ENCODE peak calls at places on chromosomes 7 and 10, in nine cellular contexts. C, P, D, X, G, Y, J, H and W are unnamed samples.

GRCh38 chr10:119643306-119644214 is 7.6 kb upstream of the BAG3 start:
- DNase-seq in C (no peak), P (no peak), D (no peak), X (no peak), G (no peak), Y (no peak), J (no peak), H (no peak), W (no peak)

GRCh38 chr7:147279951-147280350 is 1163.3 kb downstream of the CNTNAP2 start:
- DNase-seq in C (no peak), P (no peak), D (no peak), X (no peak), G (no peak), Y (no peak), J (no peak), H (no peak), W (no peak)

GRCh38 chr10:46264737-46265368 is 21.9 kb upstream of the ANTXRL start:
- DNase-seq in C (no peak), P (no peak), D (no peak), X (no peak), G (peak; percentile 16), Y (no peak), J (no peak), H (no peak), W (peak; percentile 62)

GRCh38 chr10:128540806-128541739 is 414.9 kb upstream of the MKI67 start:
- DNase-seq in C (no peak), P (peak; percentile 23), D (no peak), X (no peak), G (no peak), Y (no peak), J (no peak), H (no peak), W (no peak)

GRCh38 chr10:4283841-4284610 is 499.0 kb upstream of the KLF6 start:
- DNase-seq in C (no peak), P (peak; percentile 69), D (no peak), X (no peak), G (peak; percentile 44), Y (peak; percentile 76), J (no peak), H (no peak), W (peak; percentile 49)

GRCh38 chr7:49639808-49640207 is 133.6 kb upstream of the VWC2 start:
- DNase-seq in C (no peak), P (no peak), D (no peak), X (no peak), G (no peak), Y (no peak), J (no peak), H (no peak), W (no peak)

GRCh38 chr10:60537697-60538096 is 148.0 kb upstream of the ANK3 start:
- DNase-seq in C (no peak), P (no peak), D (peak; percentile 37), X (no peak), G (no peak), Y (no peak), J (no peak), H (no peak), W (no peak)

GRCh38 chr7:153588596-153588995 is 463.6 kb upstream of the DPP6 start:
- DNase-seq in C (no peak), P (no peak), D (no peak), X (no peak), G (no peak), Y (no peak), J (no peak), H (no peak), W (no peak)

GRCh38 chr7:27176343-27176731 is 2.2 kb upstream of the HOXA10 start:
- DNase-seq in C (no peak), P (peak; percentile 3), D (no peak), X (no peak), G (no peak), Y (no peak), J (no peak), H (no peak), W (no peak)

GRCh38 chr7:22433710-22434460 is 66.1 kb downstream of the STEAP1B start:
- DNase-seq in C (no peak), P (peak; percentile 16), D (no peak), X (no peak), G (no peak), Y (no peak), J (no peak), H (peak; percentile 60), W (no peak)

GRCh38 chr7:99742737-99743394 is 7.9 kb upstream of the CYP3A7 start:
- DNase-seq in C (no peak), P (no peak), D (no peak), X (no peak), G (no peak), Y (no peak), J (no peak), H (no peak), W (no peak)

GRCh38 chr7:42549866-42550485 is 313.0 kb upstream of the GLI3 start:
- DNase-seq in C (no peak), P (no peak), D (no peak), X (no peak), G (no peak), Y (no peak), J (no peak), H (no peak), W (no peak)

GRCh38 chr10:27252267-27253000 is 11.8 kb upstream of the ACBD5 start:
- DNase-seq in C (peak; percentile 58), P (peak; percentile 70), D (no peak), X (peak; percentile 69), G (peak; percentile 38), Y (peak; percentile 57), J (peak; percentile 81), H (no peak), W (peak; percentile 96)

GRCh38 chr10:17348111-17349008 is 106.0 kb downstream of the ST8SIA6 start:
- DNase-seq in C (no peak), P (peak; percentile 73), D (peak; percentile 83), X (no peak), G (peak; percentile 32), Y (peak; percentile 10), J (peak; percentile 72), H (no peak), W (peak; percentile 66)

GRCh38 chr7:48052748-48053147 is 17.4 kb downstream of the C7orf57 start:
- DNase-seq in C (no peak), P (no peak), D (peak; percentile 60), X (no peak), G (no peak), Y (no peak), J (no peak), H (no peak), W (no peak)

GRCh38 chr7:127150543-127150942 is 102.2 kb downstream of the GRM8 start:
- DNase-seq in C (no peak), P (no peak), D (no peak), X (no peak), G (no peak), Y (no peak), J (no peak), H (no peak), W (no peak)
- H3K4me1 ChIP-seq in C (no peaks in the 10 kb centered on the region), P (no peaks in the 10 kb centered on the region), D (no peaks in the 10 kb centered on the region), X (no peaks in the 10 kb centered on the region), G (no peaks in the 10 kb centered on the region), Y (no peaks in the 10 kb centered on the region), J (no peaks in the 10 kb centered on the region), H (no peaks in the 10 kb centered on the region), W (no peaks in the 10 kb centered on the region)

GRCh38 chr10:102396251-102396650 is 746 bp downstream of the NFKB2 start:
- DNase-seq in C (no peak), P (no peak), D (no peak), X (no peak), G (no peak), Y (no peak), J (peak; percentile 34), H (no peak), W (no peak)
- H3K4me1 ChIP-seq in C (peaks cover 35% of the 10 kb centered on the region), P (peaks cover 54% of the 10 kb centered on the region), D (peaks cover 21% of the 10 kb centered on the region), X (peaks cover 38% of the 10 kb centered on the region), G (peaks cover 4% of the 10 kb centered on the region), Y (peaks cover 60% of the 10 kb centered on the region), J (no peaks in the 10 kb centered on the region), H (peaks cover 29% of the 10 kb centered on the region), W (peaks cover 13% of the 10 kb centered on the region)

DNA sequence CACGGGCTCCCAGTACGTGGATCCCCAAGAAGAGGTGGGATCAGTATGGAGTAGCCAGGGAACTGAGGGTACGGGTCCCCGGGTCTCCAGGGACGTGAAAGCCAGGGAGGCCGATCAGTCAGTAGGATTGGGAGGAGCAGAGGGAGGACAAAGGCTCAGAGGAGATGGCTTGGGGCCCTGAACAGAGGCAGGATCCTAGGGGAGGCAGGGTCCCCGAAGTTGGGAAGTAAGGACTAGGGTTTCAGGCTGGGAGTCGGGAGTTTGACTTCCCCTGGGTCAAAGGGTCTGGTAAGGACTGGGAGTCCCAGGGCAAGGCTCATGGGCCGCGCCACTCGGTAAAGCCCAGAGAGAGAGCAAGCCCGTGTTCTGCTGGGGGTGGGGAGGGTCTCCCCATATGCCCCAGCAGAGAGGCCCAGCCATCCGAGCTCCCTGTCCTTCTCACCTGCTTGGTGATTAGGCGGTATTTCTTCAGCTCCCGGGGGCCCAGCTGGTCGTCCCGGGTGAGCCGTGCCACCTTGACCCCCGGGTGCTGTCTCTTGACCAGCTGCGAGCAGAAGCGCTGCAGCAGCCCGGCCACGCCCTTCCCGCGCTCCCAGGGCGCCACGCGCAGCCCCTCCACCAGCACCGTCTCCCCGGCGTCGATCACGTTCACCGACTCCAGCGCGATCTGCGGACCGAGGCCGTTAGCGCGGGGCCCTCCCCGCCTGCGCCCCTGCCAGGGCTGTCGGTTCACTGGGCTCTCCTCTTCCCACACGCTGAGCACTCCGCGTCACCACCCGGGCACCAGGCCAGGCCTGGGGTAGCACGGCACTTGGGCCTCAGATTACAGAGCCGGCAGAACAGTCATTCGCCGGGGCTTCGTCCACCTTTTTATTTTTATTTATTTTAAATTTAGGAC is 7.0 kb downstream of the NAT16 start:
- DNase-seq in C (no peak), P (peak; percentile 75), D (no peak), X (no peak), G (peak; percentile 31), Y (no peak), J (peak; percentile 94), H (no peak), W (peak; percentile 89)
- H3K4me1 ChIP-seq in C (peaks cover 57% of the 10 kb centered on the region), P (peaks cover 34% of the 10 kb centered on the region), D (peaks cover 31% of the 10 kb centered on the region), X (peaks cover 57% of the 10 kb centered on the region), G (no peaks in the 10 kb centered on the region), Y (peaks cover 51% of the 10 kb centered on the region), J (peaks cover 8% of the 10 kb centered on the region), H (peaks cover 26% of the 10 kb centered on the region), W (peaks cover 14% of the 10 kb centered on the region)

DNA sequence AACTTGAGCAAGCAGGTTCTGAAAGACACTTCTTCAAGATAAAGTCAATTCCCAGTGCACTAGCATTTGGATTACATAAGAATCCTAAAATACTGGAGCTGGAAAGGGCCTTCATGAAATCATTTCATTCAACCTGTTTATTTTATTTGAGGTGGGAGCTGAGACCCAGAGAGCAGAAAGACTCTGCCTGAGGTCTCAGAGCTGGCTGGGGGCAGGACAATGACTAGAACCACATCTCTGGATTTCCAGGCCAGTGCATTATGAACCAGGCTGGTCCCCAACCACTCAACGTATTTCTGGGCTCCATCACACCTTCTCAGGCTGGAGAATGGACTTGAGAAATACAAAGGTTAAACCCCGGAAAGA is 8.4 kb downstream of the ANXA11 start:
- DNase-seq in C (no peak), P (no peak), D (no peak), X (no peak), G (no peak), Y (no peak), J (no peak), H (no peak), W (no peak)
- H3K4me1 ChIP-seq in C (peaks cover 82% of the 10 kb centered on the region), P (peaks cover 100% of the 10 kb centered on the region), D (peaks cover 72% of the 10 kb centered on the region), X (peaks cover 82% of the 10 kb centered on the region), G (no peaks in the 10 kb centered on the region), Y (peaks cover 82% of the 10 kb centered on the region), J (peaks cover 85% of the 10 kb centered on the region), H (peaks cover 62% of the 10 kb centered on the region), W (peaks cover 100% of the 10 kb centered on the region)

GRCh38 chr7:151399305-151399601 is 10.6 kb downstream of the WDR86 start:
- DNase-seq in C (no peak), P (no peak), D (no peak), X (no peak), G (no peak), Y (no peak), J (no peak), H (no peak), W (peak; percentile 47)
- H3K4me1 ChIP-seq in C (no peaks in the 10 kb centered on the region), P (no peaks in the 10 kb centered on the region), D (peaks cover 19% of the 10 kb centered on the region), X (no peaks in the 10 kb centered on the region), G (no peaks in the 10 kb centered on the region), Y (peaks cover 39% of the 10 kb centered on the region), J (no peaks in the 10 kb centered on the region), H (peaks cover 21% of the 10 kb centered on the region), W (no peaks in the 10 kb centered on the region)